ENCODE peak calls at places on chromosome 17, in four cellular contexts. One of them, this sample, is unnamed.

GRCh38 chr17:61997649-61998048 is 67.4 kb downstream of the MED13 start:
- DNase-seq in activated naive CD4-positive, alpha-beta T cell treated with anti-CD3 and anti-CD28 coated beads, Interleukin-2, amount 10 ng/mL, durations not matched to agents 7 days and 5 days: no peak
- DNase-seq in cardiac septum: no peak
- DNase-seq in neural crest cell: no peak
- DNase-seq in this sample: no peak

GRCh38 chr17:43356999-43357398 is 41.8 kb upstream of the ARL4D start:
- DNase-seq in activated naive CD4-positive, alpha-beta T cell treated with anti-CD3 and anti-CD28 coated beads, Interleukin-2, amount 10 ng/mL, durations not matched to agents 7 days and 5 days: no peak
- DNase-seq in neural crest cell: no peak
- DNase-seq in cardiac septum: no peak
- DNase-seq in this sample: no peak

GRCh38 chr17:16349461-16349860 is 3.8 kb downstream of the CENPV start:
- DNase-seq in cardiac septum: no peak
- DNase-seq in activated naive CD4-positive, alpha-beta T cell treated with anti-CD3 and anti-CD28 coated beads, Interleukin-2, amount 10 ng/mL, durations not matched to agents 7 days and 5 days: no peak
- DNase-seq in neural crest cell: no peak
- DNase-seq in this sample: no peak

GRCh38 chr17:74417178-74418045 is 14.5 kb upstream of the GPRC5C start:
- DNase-seq in neural crest cell: no peak
- DNase-seq in activated naive CD4-positive, alpha-beta T cell treated with anti-CD3 and anti-CD28 coated beads, Interleukin-2, amount 10 ng/mL, durations not matched to agents 7 days and 5 days: no peak
- DNase-seq in cardiac septum: no peak
- DNase-seq in this sample: no peak

GRCh38 chr17:78853926-78854394 is 13.3 kb upstream of the USP36 start:
- DNase-seq in activated naive CD4-positive, alpha-beta T cell treated with anti-CD3 and anti-CD28 coated beads, Interleukin-2, amount 10 ng/mL, durations not matched to agents 7 days and 5 days: no peak
- DNase-seq in neural crest cell: no peak
- DNase-seq in cardiac septum: no peak
- DNase-seq in this sample: no peak

GRCh38 chr17:50097907-50098306 is 2.8 kb downstream of the PDK2 start:
- DNase-seq in neural crest cell: no peak
- DNase-seq in activated naive CD4-positive, alpha-beta T cell treated with anti-CD3 and anti-CD28 coated beads, Interleukin-2, amount 10 ng/mL, durations not matched to agents 7 days and 5 days: no peak
- DNase-seq in cardiac septum: no peak
- DNase-seq in this sample: no peak

GRCh38 chr17:82702161-82702932 is 3.8 kb upstream of the RAB40B start:
- DNase-seq in activated naive CD4-positive, alpha-beta T cell treated with anti-CD3 and anti-CD28 coated beads, Interleukin-2, amount 10 ng/mL, durations not matched to agents 7 days and 5 days: no peak
- DNase-seq in cardiac septum: no peak
- DNase-seq in neural crest cell: no peak
- DNase-seq in this sample: no peak

GRCh38 chr17:59311051-59311468 is 20.4 kb upstream of the YPEL2 start:
- DNase-seq in cardiac septum: no peak
- DNase-seq in neural crest cell: peak; percentile 34
- DNase-seq in activated naive CD4-positive, alpha-beta T cell treated with anti-CD3 and anti-CD28 coated beads, Interleukin-2, amount 10 ng/mL, durations not matched to agents 7 days and 5 days: peak; percentile 54
- DNase-seq in this sample: peak; percentile 49

GRCh38 chr17:19978206-19978802 is 676 bp upstream of the AKAP10 start:
- DNase-seq in cardiac septum: no peak
- DNase-seq in neural crest cell: no peak
- DNase-seq in activated naive CD4-positive, alpha-beta T cell treated with anti-CD3 and anti-CD28 coated beads, Interleukin-2, amount 10 ng/mL, durations not matched to agents 7 days and 5 days: peak; percentile 48
- DNase-seq in this sample: no peak

GRCh38 chr17:7711356-7711755 is 6.2 kb upstream of the DNAH2 start:
- DNase-seq in activated naive CD4-positive, alpha-beta T cell treated with anti-CD3 and anti-CD28 coated beads, Interleukin-2, amount 10 ng/mL, durations not matched to agents 7 days and 5 days: no peak
- DNase-seq in neural crest cell: no peak
- DNase-seq in cardiac septum: no peak
- DNase-seq in this sample: no peak

GRCh38 chr17:17182601-17183136 is 23.5 kb downstream of the PLD6 start:
- DNase-seq in neural crest cell: no peak
- DNase-seq in cardiac septum: no peak
- DNase-seq in activated naive CD4-positive, alpha-beta T cell treated with anti-CD3 and anti-CD28 coated beads, Interleukin-2, amount 10 ng/mL, durations not matched to agents 7 days and 5 days: peak; percentile 29
- DNase-seq in this sample: no peak

GRCh38 chr17:65750678-65751077 is 189.2 kb upstream of the AXIN2 start:
- DNase-seq in activated naive CD4-positive, alpha-beta T cell treated with anti-CD3 and anti-CD28 coated beads, Interleukin-2, amount 10 ng/mL, durations not matched to agents 7 days and 5 days: peak; percentile 50
- DNase-seq in neural crest cell: no peak
- DNase-seq in cardiac septum: peak; percentile 76
- DNase-seq in this sample: no peak

GRCh38 chr17:38608648-38609047 is 2.9 kb upstream of the SRCIN1 start:
- DNase-seq in cardiac septum: no peak
- DNase-seq in activated naive CD4-positive, alpha-beta T cell treated with anti-CD3 and anti-CD28 coated beads, Interleukin-2, amount 10 ng/mL, durations not matched to agents 7 days and 5 days: no peak
- DNase-seq in neural crest cell: no peak
- DNase-seq in this sample: no peak

GRCh38 chr17:4152471-4152870 is 9.5 kb downstream of the CYB5D2 start:
- DNase-seq in cardiac septum: no peak
- DNase-seq in neural crest cell: no peak
- DNase-seq in activated naive CD4-positive, alpha-beta T cell treated with anti-CD3 and anti-CD28 coated beads, Interleukin-2, amount 10 ng/mL, durations not matched to agents 7 days and 5 days: no peak
- DNase-seq in this sample: no peak

GRCh38 chr17:77502626-77503292 is 362.0 kb downstream of the SEC14L1 start:
- DNase-seq in neural crest cell: no peak
- DNase-seq in cardiac septum: peak; percentile 74
- DNase-seq in activated naive CD4-positive, alpha-beta T cell treated with anti-CD3 and anti-CD28 coated beads, Interleukin-2, amount 10 ng/mL, durations not matched to agents 7 days and 5 days: peak; percentile 20
- DNase-seq in this sample: no peak

GRCh38 chr17:8806206-8807069 is 7.3 kb upstream of the MFSD6L start:
- DNase-seq in neural crest cell: no peak
- DNase-seq in activated naive CD4-positive, alpha-beta T cell treated with anti-CD3 and anti-CD28 coated beads, Interleukin-2, amount 10 ng/mL, durations not matched to agents 7 days and 5 days: no peak
- DNase-seq in cardiac septum: no peak
- DNase-seq in this sample: no peak

GRCh38 chr17:17491546-17491988 is 4.6 kb downstream of the RASD1 start:
- DNase-seq in activated naive CD4-positive, alpha-beta T cell treated with anti-CD3 and anti-CD28 coated beads, Interleukin-2, amount 10 ng/mL, durations not matched to agents 7 days and 5 days: no peak
- DNase-seq in cardiac septum: no peak
- DNase-seq in neural crest cell: no peak
- DNase-seq in this sample: no peak

GRCh38 chr17:64741924-64742670 is 80.0 kb upstream of the SMURF2 start:
- DNase-seq in neural crest cell: no peak
- DNase-seq in cardiac septum: no peak
- DNase-seq in activated naive CD4-positive, alpha-beta T cell treated with anti-CD3 and anti-CD28 coated beads, Interleukin-2, amount 10 ng/mL, durations not matched to agents 7 days and 5 days: no peak
- DNase-seq in this sample: no peak

GRCh38 chr17:27547301-27547683 is 83.7 kb upstream of the LGALS9 start:
- DNase-seq in activated naive CD4-positive, alpha-beta T cell treated with anti-CD3 and anti-CD28 coated beads, Interleukin-2, amount 10 ng/mL, durations not matched to agents 7 days and 5 days: no peak
- DNase-seq in cardiac septum: no peak
- DNase-seq in neural crest cell: no peak
- DNase-seq in this sample: no peak

GRCh38 chr17:75652934-75653549 is 13.9 kb downstream of the RECQL5 start:
- DNase-seq in neural crest cell: peak; percentile 50
- DNase-seq in activated naive CD4-positive, alpha-beta T cell treated with anti-CD3 and anti-CD28 coated beads, Interleukin-2, amount 10 ng/mL, durations not matched to agents 7 days and 5 days: peak; percentile 47
- DNase-seq in cardiac septum: no peak
- DNase-seq in this sample: peak; percentile 60

GRCh38 chr17:4533522-4534502 is 21.4 kb downstream of the MYBBP1A start:
- DNase-seq in cardiac septum: no peak
- DNase-seq in activated naive CD4-positive, alpha-beta T cell treated with anti-CD3 and anti-CD28 coated beads, Interleukin-2, amount 10 ng/mL, durations not matched to agents 7 days and 5 days: no peak
- DNase-seq in neural crest cell: peak; percentile 45
- DNase-seq in this sample: no peak

GRCh38 chr17:47701603-47702002 is 7.6 kb downstream of the TBKBP1 start:
- DNase-seq in cardiac septum: no peak
- DNase-seq in neural crest cell: no peak
- DNase-seq in activated naive CD4-positive, alpha-beta T cell treated with anti-CD3 and anti-CD28 coated beads, Interleukin-2, amount 10 ng/mL, durations not matched to agents 7 days and 5 days: no peak
- DNase-seq in this sample: no peak

GRCh38 chr17:72287586-72287985 is 166.8 kb downstream of the SOX9 start:
- DNase-seq in cardiac septum: no peak
- DNase-seq in activated naive CD4-positive, alpha-beta T cell treated with anti-CD3 and anti-CD28 coated beads, Interleukin-2, amount 10 ng/mL, durations not matched to agents 7 days and 5 days: no peak
- DNase-seq in neural crest cell: no peak
- DNase-seq in this sample: no peak

GRCh38 chr17:51486091-51486490 is 225.7 kb downstream of the UTP18 start:
- DNase-seq in cardiac septum: no peak
- DNase-seq in neural crest cell: no peak
- DNase-seq in activated naive CD4-positive, alpha-beta T cell treated with anti-CD3 and anti-CD28 coated beads, Interleukin-2, amount 10 ng/mL, durations not matched to agents 7 days and 5 days: no peak
- DNase-seq in this sample: no peak

GRCh38 chr17:34456121-34456520 is 93.1 kb upstream of the CCL1 start:
- DNase-seq in activated naive CD4-positive, alpha-beta T cell treated with anti-CD3 and anti-CD28 coated beads, Interleukin-2, amount 10 ng/mL, durations not matched to agents 7 days and 5 days: no peak
- DNase-seq in cardiac septum: peak; percentile 4
- DNase-seq in neural crest cell: no peak
- DNase-seq in this sample: no peak

GRCh38 chr17:50003916-50004315 is 8.9 kb upstream of the DLX3 start:
- DNase-seq in neural crest cell: no peak
- DNase-seq in activated naive CD4-positive, alpha-beta T cell treated with anti-CD3 and anti-CD28 coated beads, Interleukin-2, amount 10 ng/mL, durations not matched to agents 7 days and 5 days: no peak
- DNase-seq in cardiac septum: no peak
- DNase-seq in this sample: no peak